ENCODE peak calls at places on chromosomes 1 and 21, in four cellular contexts. O is A549, A is K562, S is GM12878. J is an unnamed sample.

GRCh38 chr1:66598670-66599069 is 64.7 kb downstream of the SGIP1 start:
- DNase-seq in O (no peak), A (no peak), S (no peak), J (no peak)

GRCh38 chr1:21254335-21254951 is 35.8 kb downstream of the ECE1 start:
- DNase-seq in O (no peak), A (no peak), S (no peak), J (no peak)

GRCh38 chr1:224707849-224708725 is 92.0 kb downstream of the CNIH3 start:
- DNase-seq in O (no peak), A (no peak), S (no peak), J (no peak)

GRCh38 chr1:65334081-65334480 is 24.7 kb downstream of the DNAJC6 start:
- DNase-seq in O (no peak), A (no peak), S (no peak), J (no peak)

GRCh38 chr1:156926175-156926574 is 5.7 kb downstream of the LRRC71 start:
- DNase-seq in O (no peak), A (peak), S (no peak), J (no peak)

GRCh38 chr1:182724215-182724614 is 39.8 kb upstream of the RGS8 start:
- DNase-seq in O (no peak), A (no peak), S (no peak), J (no peak)

GRCh38 chr1:168368131-168368530 is 87.5 kb downstream of the TBX19 start:
- DNase-seq in O (no peak), A (no peak), S (no peak), J (peak)

GRCh38 chr1:107493111-107493716 is 352.4 kb downstream of the NTNG1 start:
- DNase-seq in O (no peak), A (no peak), S (no peak), J (no peak)

GRCh38 chr1:237012789-237013383 is 8.6 kb upstream of the MT1HL1 start:
- DNase-seq in O (peak), A (peak), S (no peak), J (peak)

GRCh38 chr1:155307247-155307740 is 1.4 kb upstream of the FDPS start:
- DNase-seq in O (no peak), A (no peak), S (no peak), J (peak)

GRCh38 chr21:36211660-36212512 is 55.3 kb downstream of the DOP1B start:
- DNase-seq in O (no peak), A (no peak), S (no peak), J (no peak)

GRCh38 chr1:229129306-229130027 is 141.4 kb upstream of the RAB4A start:
- DNase-seq in O (no peak), A (no peak), S (no peak), J (no peak)

GRCh38 chr1:234553241-234554156 is 56.5 kb downstream of the IRF2BP2 start:
- DNase-seq in O (no peak), A (no peak), S (no peak), J (no peak)

GRCh38 chr1:57911427-57911826 is 487.6 kb upstream of the DAB1 start:
- DNase-seq in O (no peak), A (no peak), S (no peak), J (no peak)

GRCh38 chr1:53110370-53111072 is 31.9 kb downstream of the SLC1A7 start:
- DNase-seq in O (no peak), A (no peak), S (no peak), J (no peak)

GRCh38 chr1:111745670-111746613 is 6.7 kb upstream of the INKA2 start:
- DNase-seq in O (no peak), A (no peak), S (no peak), J (no peak)

GRCh38 chr1:201656670-201657032 is 117.7 kb downstream of the NAV1 start:
- DNase-seq in O (no peak), A (no peak), S (no peak), J (no peak)

GRCh38 chr1:34009340-34009975 is 145.6 kb downstream of the HMGB4 start:
- DNase-seq in O (no peak), A (no peak), S (no peak), J (no peak)

GRCh38 chr21:26388731-26389231 is 184.3 kb downstream of the CYYR1 start:
- DNase-seq in O (peak), A (no peak), S (no peak), J (no peak)

GRCh38 chr1:237232501-237232900 is 190.5 kb downstream of the RYR2 start:
- DNase-seq in O (no peak), A (no peak), S (no peak), J (no peak)

GRCh38 chr1:227939791-227940771 is 7.7 kb downstream of the WNT9A start:
- DNase-seq in O (no peak), A (no peak), S (no peak), J (no peak)

GRCh38 chr21:38747796-38748195 is 57.9 kb upstream of the ETS2 start:
- DNase-seq in O (no peak), A (no peak), S (no peak), J (no peak)

GRCh38 chr1:223487514-223488259 is 94.5 kb downstream of the CCDC185 start:
- DNase-seq in O (no peak), A (no peak), S (no peak), J (no peak)

GRCh38 chr1:232417849-232418248 is 212.1 kb downstream of the SIPA1L2 start:
- DNase-seq in O (no peak), A (no peak), S (no peak), J (no peak)

GRCh38 chr1:184624051-184624450 is 130.6 kb downstream of the EDEM3 start:
- DNase-seq in O (no peak), A (no peak), S (no peak), J (no peak)

GRCh38 chr1:210232524-210233215 is at the start of gene SERTAD4:
- DNase-seq in O (peak), A (no peak), S (no peak), J (no peak)

GRCh38 chr1:67687649-67688048 is 2.6 kb downstream of the GADD45A start:
- DNase-seq in O (no peak), A (no peak), S (no peak), J (peak)

GRCh38 chr21:28207776-28208175 is 784.9 kb downstream of the LTN1 start:
- DNase-seq in O (no peak), A (no peak), S (no peak), J (no peak)

GRCh38 chr1:14263671-14264070 is 334.8 kb upstream of the KAZN start:
- DNase-seq in O (no peak), A (no peak), S (no peak), J (no peak)

GRCh38 chr1:52955129-52955970 is 28.3 kb downstream of the SCP2 start:
- DNase-seq in O (peak), A (no peak), S (no peak), J (peak)

GRCh38 chr1:161196521-161197451 is 2.1 kb downstream of the ADAMTS4 start:
- DNase-seq in O (no peak), A (no peak), S (no peak), J (no peak)

GRCh38 chr1:116313776-116314175 is 59.3 kb upstream of the ATP1A1 start:
- DNase-seq in O (no peak), A (no peak), S (no peak), J (no peak)

GRCh38 chr1:82161651-82162238 is 361.0 kb downstream of the ADGRL2 start:
- DNase-seq in O (no peak), A (no peak), S (no peak), J (no peak)

GRCh38 chr1:53237638-53238037 is 680 bp downstream of the MAGOH start:
- DNase-seq in O (no peak), A (peak), S (no peak), J (no peak)

GRCh38 chr1:192539450-192540132 is 36.0 kb upstream of the RGS1 start:
- DNase-seq in O (peak), A (no peak), S (no peak), J (peak)

GRCh38 chr1:209675567-209676154 is 449 bp downstream of the G0S2 start:
- DNase-seq in O (no peak), A (no peak), S (no peak), J (no peak)

GRCh38 chr1:177077734-177078489 is 86.6 kb downstream of the ASTN1 start:
- DNase-seq in O (no peak), A (no peak), S (no peak), J (no peak)
- TF ChIP-seq POLR2AphosphoS2 in O (no peak), A (no peak), S (no peak), J (no peak)

DNA sequence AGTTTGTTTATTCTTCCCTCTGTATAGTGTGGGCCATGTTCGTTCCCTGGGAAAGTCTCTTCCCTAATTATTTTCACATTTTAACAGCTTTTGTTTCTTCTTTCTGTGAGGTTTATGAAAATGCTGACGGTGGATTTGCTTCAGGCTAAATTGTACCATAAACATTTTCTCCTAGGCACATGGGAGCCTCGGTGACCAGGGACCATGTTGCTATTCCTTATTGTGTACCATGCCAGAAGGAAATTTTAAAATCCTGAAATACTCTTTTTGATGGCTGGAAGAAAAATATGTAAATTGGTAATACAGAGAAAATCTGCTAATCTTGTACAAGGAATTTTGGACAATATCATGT is 230.1 kb upstream of the JUN start:
- DNase-seq in O (no peak), A (no peak), S (no peak), J (no peak)
- TF ChIP-seq POLR2AphosphoS2 in O (no peak), A (no peak), S (no peak), J (no peak)

DNA sequence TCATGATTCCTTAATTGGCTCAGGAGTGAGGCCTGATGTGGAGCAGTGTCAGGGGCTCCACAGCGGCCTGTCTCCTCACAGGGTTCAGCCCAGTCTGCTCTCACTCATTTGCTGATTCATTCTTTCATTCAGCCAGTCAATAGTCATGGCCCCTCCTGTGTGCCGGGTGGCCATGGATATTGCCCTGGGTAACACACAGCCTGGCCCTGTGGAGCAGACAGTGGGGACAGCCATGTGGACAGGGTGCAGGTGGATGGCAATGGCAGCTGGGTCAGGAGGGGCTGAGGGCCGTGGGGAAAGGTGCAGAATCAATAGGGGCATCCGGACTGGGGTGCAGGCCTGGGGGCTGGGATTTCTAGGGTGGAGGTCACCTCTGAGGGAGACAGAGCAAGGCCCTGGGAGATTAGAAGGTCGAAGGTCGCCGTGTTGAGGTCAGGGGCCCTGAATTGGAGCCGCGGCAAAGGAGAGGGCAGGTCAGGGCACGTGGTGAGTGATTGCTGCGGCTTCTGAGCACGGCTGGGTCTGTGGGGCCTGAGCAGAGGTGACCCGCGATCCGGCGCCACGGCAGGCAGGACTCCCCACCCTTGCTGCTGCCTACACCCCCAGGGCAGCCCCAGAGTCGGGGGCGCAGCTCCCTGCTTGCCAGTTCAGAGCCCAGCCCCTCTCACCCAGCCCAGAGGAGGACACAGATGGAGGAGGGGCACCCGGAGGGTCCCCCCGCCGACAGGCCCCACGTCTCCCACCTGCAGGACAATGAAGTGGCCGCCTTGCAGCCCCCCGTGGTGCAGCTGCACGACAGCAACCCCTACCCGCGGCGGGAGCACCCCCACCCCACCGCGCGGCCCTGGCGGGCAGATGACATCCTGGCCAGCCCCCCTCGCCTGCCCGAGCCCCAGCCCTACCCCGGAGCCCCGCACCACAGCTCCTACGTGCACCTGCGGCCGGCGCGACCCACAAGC is 33.4 kb downstream of the SLC19A1 start:
- DNase-seq in O (no peak), A (peak), S (no peak), J (peak)
- TF ChIP-seq POLR2AphosphoS2 in O (no peak), A (no peak), S (no peak), J (peak)

DNA sequence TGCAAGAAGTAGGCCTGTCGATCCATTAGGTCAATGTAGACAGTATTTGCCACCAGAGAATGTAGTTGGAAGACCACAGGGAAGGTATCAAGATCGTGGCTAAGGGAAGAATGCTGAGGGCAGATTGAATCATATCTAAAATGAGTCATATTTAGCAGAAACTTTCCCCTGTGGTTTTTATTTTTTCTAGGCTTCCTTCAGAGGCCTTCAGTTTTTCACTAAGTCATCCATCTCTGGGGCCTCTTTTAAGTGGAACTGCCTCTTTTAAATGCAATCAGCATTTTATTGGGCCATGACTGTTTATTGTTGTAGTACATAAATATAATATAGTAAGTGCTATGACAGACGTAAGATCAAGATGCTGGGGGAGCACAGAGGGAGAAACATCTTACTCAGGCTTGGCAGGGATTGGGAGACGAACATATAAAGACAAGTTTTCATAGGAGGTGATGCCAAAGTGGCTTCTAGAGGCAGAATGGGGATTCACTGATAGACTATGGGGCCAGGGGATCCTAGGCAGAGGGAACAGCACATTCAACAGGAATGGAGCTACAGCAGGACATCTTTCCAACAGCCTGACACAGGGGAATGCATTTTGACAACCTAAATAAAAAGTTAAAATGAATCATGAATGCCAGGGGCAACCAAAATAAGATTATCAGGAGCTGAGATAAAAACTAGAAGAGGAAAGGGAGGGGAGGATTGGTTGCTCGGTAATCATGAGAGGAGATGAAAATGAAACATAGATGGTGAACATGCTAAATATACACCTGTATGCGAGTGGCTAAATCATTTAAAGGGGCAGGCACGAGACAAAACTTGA is 20.1 kb downstream of the UBE2U start:
- DNase-seq in O (peak), A (no peak), S (peak), J (no peak)
- TF ChIP-seq POLR2AphosphoS2 in O (no peak), A (no peak), S (no peak), J (no peak)

GRCh38 chr1:195591917-195592672 is 1016.1 kb downstream of the KCNT2 start:
- DNase-seq in O (no peak), A (no peak), S (no peak), J (no peak)
- TF ChIP-seq POLR2AphosphoS2 in O (no peak), A (no peak), S (no peak), J (no peak)

DNA sequence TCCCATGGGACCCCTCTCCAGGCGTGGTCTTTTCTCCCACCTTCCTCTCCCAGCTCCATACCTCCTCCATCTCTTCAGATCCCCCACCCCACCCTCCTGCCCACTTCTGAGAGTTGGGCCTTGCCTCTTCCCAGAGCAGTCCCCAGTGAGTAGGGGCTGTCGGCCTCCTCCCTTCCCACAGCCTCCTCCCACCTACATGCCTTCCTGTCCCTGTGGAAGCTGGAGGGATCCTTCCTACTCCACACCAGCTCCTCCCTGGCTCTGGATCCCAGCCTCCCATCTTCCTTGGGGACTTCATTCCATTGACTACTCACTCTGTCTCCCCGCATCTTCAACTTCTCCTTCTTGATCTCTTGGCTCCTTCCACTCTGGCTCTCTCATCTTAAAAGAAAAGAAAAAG is 24.9 kb downstream of the KCNQ4 start:
- DNase-seq in O (no peak), A (no peak), S (no peak), J (no peak)
- TF ChIP-seq POLR2AphosphoS2 in O (no peak), A (no peak), S (no peak), J (no peak)

GRCh38 chr1:88655145-88655544 is 28.9 kb upstream of the PKN2 start:
- DNase-seq in O (no peak), A (no peak), S (no peak), J (no peak)
- TF ChIP-seq POLR2AphosphoS2 in O (no peak), A (no peak), S (no peak), J (no peak)

DNA sequence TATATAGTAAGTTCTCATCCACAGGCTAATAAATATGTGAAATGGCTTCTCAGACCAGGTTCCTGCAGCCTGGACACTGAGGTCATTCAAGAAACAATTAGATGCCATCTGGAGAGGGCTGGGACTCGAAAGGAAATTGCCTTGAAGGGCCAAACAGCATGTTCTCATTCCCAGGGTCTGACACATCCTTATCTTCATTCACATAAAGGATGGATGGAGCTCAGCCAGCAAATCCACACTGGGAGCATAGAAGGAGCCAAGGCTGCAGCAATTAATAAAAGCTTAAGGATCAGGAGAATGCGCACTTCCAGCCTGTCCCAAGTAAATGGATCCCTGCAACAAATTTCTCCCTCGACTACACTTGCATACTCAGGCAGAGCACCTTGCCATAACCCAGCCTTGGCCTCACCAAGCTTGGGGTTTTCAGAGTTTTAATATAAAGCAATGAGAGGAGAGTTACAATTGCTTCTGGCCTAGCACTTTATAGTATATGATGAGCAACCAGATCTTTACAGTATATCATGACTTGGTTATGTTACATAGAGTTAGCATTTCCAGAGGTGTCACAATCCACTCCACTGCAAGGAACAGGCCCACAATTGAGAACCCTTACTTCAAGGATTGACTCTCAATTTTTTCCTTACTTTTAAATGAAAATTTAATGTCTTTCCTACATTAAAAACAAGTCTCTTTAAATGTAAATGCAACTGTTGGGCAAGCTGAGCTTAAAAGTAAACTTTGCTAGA is 55.9 kb downstream of the BCAR3 start:
- DNase-seq in O (no peak), A (no peak), S (no peak), J (no peak)
- TF ChIP-seq POLR2AphosphoS2 in O (no peak), A (no peak), S (no peak), J (no peak)

J was measured in HepG2.